ENCODE peak calls at places on chromosome 1, in four cellular contexts. One of them, this sample, is unnamed.

GRCh38 chr1:155884028-155884950 is 24.9 kb downstream of the SYT11 start:
- DNase-seq in mammary epithelial cell: peak
- DNase-seq in PC-3: peak
- DNase-seq in GM23248: no peak
- DNase-seq in this sample: no peak

GRCh38 chr1:155023627-155024026 is 10.0 kb downstream of the DCST2 start:
- DNase-seq in mammary epithelial cell: no peak
- DNase-seq in PC-3: no peak
- DNase-seq in GM23248: no peak
- DNase-seq in this sample: no peak

GRCh38 chr1:52651904-52652303 is 18.9 kb downstream of the SHISAL2A start:
- DNase-seq in mammary epithelial cell: no peak
- DNase-seq in PC-3: no peak
- DNase-seq in GM23248: no peak
- DNase-seq in this sample: no peak

GRCh38 chr1:26094076-26094669 is 17.5 kb upstream of the PDIK1L start:
- DNase-seq in mammary epithelial cell: no peak
- DNase-seq in PC-3: no peak
- DNase-seq in GM23248: peak
- DNase-seq in this sample: no peak

GRCh38 chr1:67918067-67918466 is 84.8 kb upstream of the GNG12 start:
- DNase-seq in mammary epithelial cell: no peak
- DNase-seq in PC-3: no peak
- DNase-seq in GM23248: no peak
- DNase-seq in this sample: no peak

GRCh38 chr1:117758444-117759316 is 152.8 kb downstream of the TENT5C start:
- DNase-seq in mammary epithelial cell: peak
- DNase-seq in PC-3: peak
- DNase-seq in GM23248: peak
- DNase-seq in this sample: no peak

GRCh38 chr1:221897312-221897711 is 155.4 kb upstream of the DUSP10 start:
- DNase-seq in mammary epithelial cell: peak
- DNase-seq in PC-3: peak
- DNase-seq in GM23248: peak
- DNase-seq in this sample: no peak

GRCh38 chr1:48077860-48078259 is 80.7 kb upstream of the TRABD2B start:
- DNase-seq in mammary epithelial cell: no peak
- DNase-seq in PC-3: no peak
- DNase-seq in GM23248: no peak
- DNase-seq in this sample: no peak

GRCh38 chr1:201791775-201792166 is 37.2 kb upstream of the IPO9 start:
- DNase-seq in mammary epithelial cell: peak
- DNase-seq in PC-3: no peak
- DNase-seq in GM23248: peak
- DNase-seq in this sample: no peak

GRCh38 chr1:194533641-194534040 is 1347.2 kb upstream of the B3GALT2 start:
- DNase-seq in mammary epithelial cell: no peak
- DNase-seq in PC-3: peak
- DNase-seq in GM23248: no peak
- DNase-seq in this sample: no peak

GRCh38 chr1:7207875-7208646 is 422.8 kb downstream of the CAMTA1 start:
- DNase-seq in mammary epithelial cell: peak
- DNase-seq in PC-3: peak
- DNase-seq in GM23248: peak
- DNase-seq in this sample: peak

GRCh38 chr1:80668370-80668769 is 1132.4 kb upstream of the ADGRL2 start:
- DNase-seq in mammary epithelial cell: no peak
- DNase-seq in PC-3: no peak
- DNase-seq in GM23248: no peak
- DNase-seq in this sample: no peak

GRCh38 chr1:210857724-210858123 is 276.2 kb downstream of the KCNH1 start:
- DNase-seq in mammary epithelial cell: no peak
- DNase-seq in PC-3: no peak
- DNase-seq in GM23248: no peak
- DNase-seq in this sample: no peak

GRCh38 chr1:228362141-228362883 is 44.3 kb downstream of the TRIM11 start:
- DNase-seq in mammary epithelial cell: no peak
- DNase-seq in PC-3: no peak
- DNase-seq in GM23248: no peak
- DNase-seq in this sample: no peak

GRCh38 chr1:50970927-50971582 is 1.0 kb downstream of the CDKN2C start:
- DNase-seq in mammary epithelial cell: peak
- DNase-seq in PC-3: peak
- DNase-seq in GM23248: peak
- DNase-seq in this sample: no peak

GRCh38 chr1:14017531-14017961 is 317.6 kb downstream of the PRDM2 start:
- DNase-seq in mammary epithelial cell: no peak
- DNase-seq in PC-3: peak
- DNase-seq in GM23248: no peak
- DNase-seq in this sample: no peak

GRCh38 chr1:3529099-3529729 is 74.7 kb downstream of the ARHGEF16 start:
- DNase-seq in mammary epithelial cell: no peak
- DNase-seq in PC-3: peak
- DNase-seq in GM23248: peak
- DNase-seq in this sample: no peak

GRCh38 chr1:246506785-246507639 is at the start of gene SMYD3:
- DNase-seq in mammary epithelial cell: peak
- DNase-seq in PC-3: peak
- DNase-seq in GM23248: peak
- DNase-seq in this sample: no peak

GRCh38 chr1:65866439-65866838 is 73.7 kb downstream of the PDE4B start:
- DNase-seq in mammary epithelial cell: no peak
- DNase-seq in PC-3: no peak
- DNase-seq in GM23248: no peak
- DNase-seq in this sample: no peak

GRCh38 chr1:75615664-75616435 is 4.9 kb upstream of the SLC44A5 start:
- DNase-seq in mammary epithelial cell: peak
- DNase-seq in PC-3: peak
- DNase-seq in GM23248: peak
- DNase-seq in this sample: no peak

GRCh38 chr1:25599969-25600610 is 16.5 kb upstream of the MAN1C1 start:
- DNase-seq in mammary epithelial cell: no peak
- DNase-seq in PC-3: no peak
- DNase-seq in GM23248: no peak
- DNase-seq in this sample: no peak

GRCh38 chr1:143643148-143643885 is 328.5 kb downstream of the FAM72C start:
- DNase-seq in mammary epithelial cell: no peak
- DNase-seq in PC-3: no peak
- DNase-seq in GM23248: no peak
- DNase-seq in this sample: no peak

GRCh38 chr1:75134939-75135828 is 996 bp downstream of the LHX8 start:
- DNase-seq in mammary epithelial cell: no peak
- DNase-seq in PC-3: no peak
- DNase-seq in GM23248: peak
- DNase-seq in this sample: no peak

GRCh38 chr1:4172659-4173599 is 272.9 kb upstream of the C1orf174 start:
- DNase-seq in mammary epithelial cell: no peak
- DNase-seq in PC-3: peak
- DNase-seq in GM23248: no peak
- DNase-seq in this sample: no peak

GRCh38 chr1:28108006-28108405 is 19.6 kb upstream of the EYA3 start:
- DNase-seq in mammary epithelial cell: no peak
- DNase-seq in PC-3: no peak
- DNase-seq in GM23248: no peak
- DNase-seq in this sample: no peak

GRCh38 chr1:240613353-240614142 is 1.6 kb upstream of the GREM2 start:
- DNase-seq in mammary epithelial cell: no peak
- DNase-seq in PC-3: no peak
- DNase-seq in GM23248: no peak
- DNase-seq in this sample: no peak

GRCh38 chr1:246450485-246451251 is 56.4 kb downstream of the SMYD3 start:
- DNase-seq in mammary epithelial cell: peak
- DNase-seq in PC-3: peak
- DNase-seq in GM23248: peak
- DNase-seq in this sample: peak

GRCh38 chr1:234730542-234731370 is 120.8 kb upstream of the IRF2BP2 start:
- DNase-seq in mammary epithelial cell: no peak
- DNase-seq in PC-3: no peak
- DNase-seq in GM23248: no peak
- DNase-seq in this sample: no peak

GRCh38 chr1:97069312-97069711 is 347.7 kb downstream of the PTBP2 start:
- DNase-seq in mammary epithelial cell: no peak
- DNase-seq in PC-3: no peak
- DNase-seq in GM23248: no peak
- DNase-seq in this sample: no peak

GRCh38 chr1:24191860-24192259 is 4.8 kb upstream of the IFNLR1 start:
- DNase-seq in mammary epithelial cell: peak
- DNase-seq in PC-3: peak
- DNase-seq in GM23248: peak
- DNase-seq in this sample: no peak

GRCh38 chr1:113479713-113480676 is 89.7 kb downstream of the MAGI3 start:
- DNase-seq in mammary epithelial cell: peak
- DNase-seq in PC-3: peak
- DNase-seq in GM23248: peak
- DNase-seq in this sample: no peak

GRCh38 chr1:226973898-226974543 is 33.9 kb downstream of the COQ8A start:
- DNase-seq in mammary epithelial cell: no peak
- DNase-seq in PC-3: peak
- DNase-seq in GM23248: peak
- DNase-seq in this sample: no peak

DNA sequence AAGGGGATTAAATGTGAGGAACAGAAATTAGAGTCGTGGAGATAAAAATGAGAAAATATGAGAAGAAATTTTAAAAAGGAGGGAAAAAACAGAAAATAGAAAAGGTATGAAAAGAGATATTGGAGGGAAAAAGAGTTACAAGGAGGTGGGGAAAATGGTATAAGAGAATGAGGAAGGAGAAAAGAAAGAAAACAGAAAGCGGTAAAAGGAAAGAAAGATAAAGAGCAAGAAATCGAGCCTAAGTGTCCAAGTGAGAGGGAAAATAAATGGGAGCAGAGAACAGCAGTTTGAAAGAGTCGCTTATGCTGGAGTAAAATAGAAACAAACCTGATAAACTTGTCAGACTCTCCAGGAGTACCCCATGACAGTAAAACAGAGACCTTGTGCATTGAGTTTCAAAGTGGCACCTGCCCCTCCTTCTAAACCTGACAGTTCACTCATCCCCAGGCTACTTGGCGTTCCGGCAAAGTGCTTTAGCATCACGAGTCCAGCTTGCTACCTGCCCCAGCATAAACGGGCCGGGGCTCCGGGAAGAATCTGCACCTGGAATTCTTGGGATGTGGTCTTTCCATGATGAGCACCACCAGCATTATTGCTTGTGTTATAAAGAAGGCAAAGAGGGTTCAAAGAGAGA is 585 bp downstream of the NEGR1 start:
- DNase-seq in mammary epithelial cell: no peak
- DNase-seq in PC-3: peak
- DNase-seq in GM23248: peak
- DNase-seq in this sample: no peak
- H3K9ac ChIP-seq in mammary epithelial cell: peak
- H3K9ac ChIP-seq in PC-3: peak
- H3K9ac ChIP-seq in GM23248: peak
- H3K9ac ChIP-seq in this sample: peak

DNA sequence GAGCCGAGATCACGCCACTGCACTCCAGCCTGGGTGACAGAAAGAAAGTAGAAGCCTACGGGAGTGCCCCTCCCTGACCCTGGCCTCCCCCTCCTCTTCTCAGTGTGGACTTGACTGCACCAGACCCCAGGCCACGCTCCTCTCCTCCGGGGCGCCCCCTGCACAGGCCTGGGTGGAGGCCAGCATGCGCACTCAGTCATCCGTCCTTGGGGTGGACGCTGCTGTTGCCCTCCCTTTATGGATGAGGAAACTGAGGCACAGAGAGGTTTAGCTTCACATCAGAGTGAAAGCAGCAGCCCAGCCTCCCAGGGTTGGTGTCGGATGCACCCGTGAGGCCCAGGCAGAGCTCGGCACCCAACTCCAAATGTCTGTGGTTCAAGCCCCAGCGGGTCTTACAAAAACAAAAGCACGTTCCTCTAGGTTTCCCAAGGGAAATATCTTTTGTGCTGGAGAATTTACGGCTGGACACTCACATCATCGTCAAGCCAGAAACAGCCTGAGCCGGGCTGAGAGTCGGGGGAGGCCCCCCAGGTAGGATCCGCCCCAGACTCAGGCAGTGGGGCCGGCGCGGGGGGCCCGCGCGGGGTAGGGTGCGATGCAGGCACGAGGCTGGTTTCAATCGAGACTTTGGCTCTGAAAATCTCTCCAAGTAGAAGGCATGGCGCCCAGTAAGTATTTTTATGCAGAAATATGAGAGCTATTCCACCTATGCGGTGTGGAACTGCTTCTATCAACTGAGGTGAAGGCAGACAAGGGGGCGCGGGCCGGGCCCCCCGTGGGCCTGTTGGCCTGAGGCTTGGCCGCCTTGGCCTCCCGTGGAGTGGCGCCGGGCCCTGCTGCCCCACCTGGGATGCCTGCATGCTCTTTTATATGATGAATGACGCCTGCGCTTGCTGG is 36.6 kb downstream of the MORN1 start:
- DNase-seq in mammary epithelial cell: no peak
- DNase-seq in PC-3: no peak
- DNase-seq in GM23248: no peak
- DNase-seq in this sample: no peak
- TF ChIP-seq EZH2 in mammary epithelial cell: no peak
- TF ChIP-seq EZH2 in PC-3: no peak
- TF ChIP-seq EZH2 in GM23248: no peak
- TF ChIP-seq EZH2 in this sample: no peak

DNA sequence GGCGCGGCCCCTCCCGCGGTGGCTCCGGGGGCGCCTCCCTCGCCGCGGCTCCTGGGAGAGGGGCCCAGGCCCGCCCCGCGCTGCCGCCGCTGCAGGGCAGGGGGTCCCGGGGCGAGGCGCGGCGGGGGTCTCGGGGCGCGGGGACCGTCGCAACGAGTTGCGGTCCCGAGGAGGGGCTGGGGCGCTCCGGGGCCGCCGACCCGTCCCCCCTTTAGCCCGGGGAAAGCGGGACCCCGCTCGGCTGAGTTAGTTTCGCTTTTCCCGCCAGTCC is 482 bp downstream of the SPSB1 start:
- DNase-seq in mammary epithelial cell: no peak
- DNase-seq in PC-3: no peak
- DNase-seq in GM23248: no peak
- DNase-seq in this sample: no peak
- H3K9ac ChIP-seq in mammary epithelial cell: peak
- H3K9ac ChIP-seq in PC-3: peak
- H3K9ac ChIP-seq in GM23248: peak
- H3K9ac ChIP-seq in this sample: peak

DNA sequence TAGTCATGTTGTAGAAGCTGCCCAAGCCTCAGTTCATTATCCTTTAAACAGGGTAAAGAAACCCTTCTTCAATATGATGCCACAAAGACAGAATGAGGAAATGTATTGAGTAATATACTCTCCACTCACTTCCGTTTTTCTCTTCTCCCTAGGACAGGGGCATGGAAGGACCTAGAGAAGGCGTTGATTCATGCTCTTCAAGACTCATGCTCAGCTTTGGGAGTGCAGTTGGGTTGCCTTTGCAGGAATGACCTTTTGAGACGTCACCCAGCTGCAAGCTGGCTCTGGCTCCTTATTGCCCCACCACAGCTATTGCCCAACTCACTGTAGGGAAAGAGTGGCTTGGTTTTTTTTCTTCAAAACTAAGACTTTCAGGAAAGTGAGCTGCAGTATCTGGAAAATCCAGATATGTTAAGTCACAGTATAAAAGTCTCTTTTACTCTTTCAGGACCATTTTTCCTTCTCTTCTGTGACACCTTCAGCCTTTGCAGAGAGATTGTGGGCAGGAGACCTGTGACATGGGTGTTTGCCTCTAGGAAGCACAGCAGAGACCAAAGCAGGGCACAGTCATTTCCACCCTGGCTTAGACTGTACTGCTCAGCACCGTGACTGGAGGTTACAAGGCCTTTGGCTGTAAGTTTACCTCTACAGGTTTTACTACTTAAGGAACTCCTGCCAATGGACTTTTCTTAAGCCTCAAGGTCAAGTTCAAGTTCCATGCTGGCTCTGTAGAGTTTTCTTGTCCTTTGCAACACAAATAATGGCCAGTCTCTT is 39.5 kb downstream of the XCL2 start:
- DNase-seq in mammary epithelial cell: peak
- DNase-seq in PC-3: no peak
- DNase-seq in GM23248: peak
- DNase-seq in this sample: no peak
- TF ChIP-seq EZH2 in mammary epithelial cell: no peak
- TF ChIP-seq EZH2 in PC-3: no peak
- TF ChIP-seq EZH2 in GM23248: no peak
- TF ChIP-seq EZH2 in this sample: no peak

This sample was measured in keratinocyte.